ENCODE peak calls at places on chromosomes 16 and 17, in seven cellular contexts. One of them, this sample, is unnamed.

GRCh38 chr17:18026408-18026776 is 12.6 kb downstream of the ATPAF2 start:
- DNase-seq in thyroid gland: no peak
- DNase-seq in IMR-90: peak; percentile 81
- DNase-seq in endothelial cell of umbilical vein: peak; percentile 29
- DNase-seq in uterus: no peak
- DNase-seq in stomach: no peak
- DNase-seq in esophagus muscularis mucosa: no peak
- DNase-seq in this sample: no peak

GRCh38 chr16:69109486-69110270 is 4.2 kb downstream of the HAS3 start:
- DNase-seq in thyroid gland: no peak
- DNase-seq in IMR-90: no peak
- DNase-seq in endothelial cell of umbilical vein: no peak
- DNase-seq in uterus: no peak
- DNase-seq in stomach: no peak
- DNase-seq in esophagus muscularis mucosa: no peak
- DNase-seq in this sample: peak; percentile 73

GRCh38 chr17:28883967-28884702 is 13.4 kb downstream of the FLOT2 start:
- DNase-seq in thyroid gland: no peak
- DNase-seq in IMR-90: no peak
- DNase-seq in endothelial cell of umbilical vein: no peak
- DNase-seq in uterus: no peak
- DNase-seq in stomach: no peak
- DNase-seq in esophagus muscularis mucosa: no peak
- DNase-seq in this sample: no peak

GRCh38 chr16:48950184-48950583 is 331.5 kb downstream of the CBLN1 start:
- DNase-seq in thyroid gland: no peak
- DNase-seq in IMR-90: peak; percentile 44
- DNase-seq in endothelial cell of umbilical vein: no peak
- DNase-seq in uterus: no peak
- DNase-seq in stomach: no peak
- DNase-seq in esophagus muscularis mucosa: no peak
- DNase-seq in this sample: no peak

GRCh38 chr16:86044881-86045600 is 146.1 kb downstream of the IRF8 start:
- DNase-seq in thyroid gland: no peak
- DNase-seq in IMR-90: no peak
- DNase-seq in endothelial cell of umbilical vein: no peak
- DNase-seq in uterus: no peak
- DNase-seq in stomach: peak; percentile 67
- DNase-seq in esophagus muscularis mucosa: no peak
- DNase-seq in this sample: peak; percentile 73

GRCh38 chr17:50052241-50052788 is 3.6 kb upstream of the ITGA3 start:
- DNase-seq in thyroid gland: no peak
- DNase-seq in IMR-90: no peak
- DNase-seq in endothelial cell of umbilical vein: no peak
- DNase-seq in uterus: no peak
- DNase-seq in stomach: peak; percentile 37
- DNase-seq in esophagus muscularis mucosa: no peak
- DNase-seq in this sample: no peak

GRCh38 chr17:81325057-81325973 is 30.2 kb upstream of the SLC38A10 start:
- DNase-seq in thyroid gland: no peak
- DNase-seq in IMR-90: no peak
- DNase-seq in endothelial cell of umbilical vein: no peak
- DNase-seq in uterus: no peak
- DNase-seq in stomach: no peak
- DNase-seq in esophagus muscularis mucosa: no peak
- DNase-seq in this sample: no peak

GRCh38 chr17:49510720-49511110 is 15.6 kb downstream of the NGFR start:
- DNase-seq in thyroid gland: no peak
- DNase-seq in IMR-90: no peak
- DNase-seq in endothelial cell of umbilical vein: no peak
- DNase-seq in uterus: no peak
- DNase-seq in stomach: no peak
- DNase-seq in esophagus muscularis mucosa: no peak
- DNase-seq in this sample: no peak

GRCh38 chr16:18853694-18854093 is 52.3 kb upstream of the ARL6IP1 start:
- DNase-seq in thyroid gland: no peak
- DNase-seq in IMR-90: no peak
- DNase-seq in endothelial cell of umbilical vein: no peak
- DNase-seq in uterus: no peak
- DNase-seq in stomach: no peak
- DNase-seq in esophagus muscularis mucosa: no peak
- DNase-seq in this sample: no peak

GRCh38 chr17:17710728-17711541 is 29.7 kb downstream of the RAI1 start:
- DNase-seq in thyroid gland: peak; percentile 93
- DNase-seq in IMR-90: peak; percentile 93
- DNase-seq in endothelial cell of umbilical vein: peak; percentile 95
- DNase-seq in uterus: peak; percentile 66
- DNase-seq in stomach: peak; percentile 94
- DNase-seq in esophagus muscularis mucosa: no peak
- DNase-seq in this sample: no peak

GRCh38 chr17:39863918-39864746 is at the start of gene IKZF3:
- DNase-seq in thyroid gland: peak; percentile 76
- DNase-seq in IMR-90: peak; percentile 18
- DNase-seq in endothelial cell of umbilical vein: peak; percentile 35
- DNase-seq in uterus: peak; percentile 19
- DNase-seq in stomach: peak; percentile 84
- DNase-seq in esophagus muscularis mucosa: no peak
- DNase-seq in this sample: peak; percentile 93

GRCh38 chr16:55672471-55672870 is 16.7 kb downstream of the SLC6A2 start:
- DNase-seq in thyroid gland: no peak
- DNase-seq in IMR-90: no peak
- DNase-seq in endothelial cell of umbilical vein: no peak
- DNase-seq in uterus: peak; percentile 34
- DNase-seq in stomach: no peak
- DNase-seq in esophagus muscularis mucosa: no peak
- DNase-seq in this sample: no peak

GRCh38 chr17:82204831-82205719 is 7.6 kb downstream of the CCDC57 start:
- DNase-seq in thyroid gland: no peak
- DNase-seq in IMR-90: peak; percentile 85
- DNase-seq in endothelial cell of umbilical vein: peak; percentile 14
- DNase-seq in uterus: no peak
- DNase-seq in stomach: no peak
- DNase-seq in esophagus muscularis mucosa: no peak
- DNase-seq in this sample: peak; percentile 79

GRCh38 chr16:28292731-28293588 is 635 bp downstream of the SBK1 start:
- DNase-seq in thyroid gland: peak; percentile 81
- DNase-seq in IMR-90: no peak
- DNase-seq in endothelial cell of umbilical vein: no peak
- DNase-seq in uterus: no peak
- DNase-seq in stomach: no peak
- DNase-seq in esophagus muscularis mucosa: no peak
- DNase-seq in this sample: peak; percentile 88

GRCh38 chr16:3377917-3378316 is 22.2 kb downstream of the OR2C1 start:
- DNase-seq in thyroid gland: no peak
- DNase-seq in IMR-90: no peak
- DNase-seq in endothelial cell of umbilical vein: no peak
- DNase-seq in uterus: no peak
- DNase-seq in stomach: no peak
- DNase-seq in esophagus muscularis mucosa: no peak
- DNase-seq in this sample: no peak

GRCh38 chr17:82051776-82052637 is at the start of the genes GPS1 and RFNG:
- DNase-seq in thyroid gland: peak; percentile 80
- DNase-seq in IMR-90: peak; percentile 16
- DNase-seq in endothelial cell of umbilical vein: peak; percentile 33
- DNase-seq in uterus: peak; percentile 73
- DNase-seq in stomach: peak; percentile 82
- DNase-seq in esophagus muscularis mucosa: no peak
- DNase-seq in this sample: peak; percentile 96

GRCh38 chr16:31074814-31075183 is 577 bp downstream of the ZNF646 start:
- DNase-seq in thyroid gland: no peak
- DNase-seq in IMR-90: peak; percentile 12
- DNase-seq in endothelial cell of umbilical vein: no peak
- DNase-seq in uterus: no peak
- DNase-seq in stomach: no peak
- DNase-seq in esophagus muscularis mucosa: no peak
- DNase-seq in this sample: no peak

GRCh38 chr16:48911700-48912099 is 301.7 kb upstream of the N4BP1 start:
- DNase-seq in thyroid gland: peak; percentile 15
- DNase-seq in IMR-90: peak; percentile 13
- DNase-seq in endothelial cell of umbilical vein: no peak
- DNase-seq in uterus: no peak
- DNase-seq in stomach: no peak
- DNase-seq in esophagus muscularis mucosa: no peak
- DNase-seq in this sample: no peak

GRCh38 chr17:21190078-21190477 is 23.9 kb downstream of the TMEM11 start:
- DNase-seq in thyroid gland: no peak
- DNase-seq in IMR-90: no peak
- DNase-seq in endothelial cell of umbilical vein: no peak
- DNase-seq in uterus: no peak
- DNase-seq in stomach: no peak
- DNase-seq in esophagus muscularis mucosa: no peak
- DNase-seq in this sample: no peak

GRCh38 chr17:45753645-45754225 is 30.4 kb upstream of the CRHR1 start:
- DNase-seq in thyroid gland: no peak
- DNase-seq in IMR-90: no peak
- DNase-seq in endothelial cell of umbilical vein: no peak
- DNase-seq in uterus: no peak
- DNase-seq in stomach: no peak
- DNase-seq in esophagus muscularis mucosa: no peak
- DNase-seq in this sample: peak; percentile 43

GRCh38 chr16:48193846-48194245 is 38.1 kb upstream of the ABCC12 start:
- DNase-seq in thyroid gland: no peak
- DNase-seq in IMR-90: no peak
- DNase-seq in endothelial cell of umbilical vein: no peak
- DNase-seq in uterus: no peak
- DNase-seq in stomach: no peak
- DNase-seq in esophagus muscularis mucosa: no peak
- DNase-seq in this sample: no peak

GRCh38 chr17:79942011-79942405 is 93.7 kb downstream of the TBC1D16 start:
- DNase-seq in thyroid gland: peak; percentile 1
- DNase-seq in IMR-90: no peak
- DNase-seq in endothelial cell of umbilical vein: no peak
- DNase-seq in uterus: no peak
- DNase-seq in stomach: no peak
- DNase-seq in esophagus muscularis mucosa: no peak
- DNase-seq in this sample: peak; percentile 57

GRCh38 chr16:13839577-13839976 is 80.4 kb upstream of the ERCC4 start:
- DNase-seq in thyroid gland: no peak
- DNase-seq in IMR-90: no peak
- DNase-seq in endothelial cell of umbilical vein: no peak
- DNase-seq in uterus: no peak
- DNase-seq in stomach: no peak
- DNase-seq in esophagus muscularis mucosa: no peak
- DNase-seq in this sample: no peak

GRCh38 chr17:64214950-64215349 is 48.1 kb downstream of the TEX2 start:
- DNase-seq in thyroid gland: no peak
- DNase-seq in IMR-90: no peak
- DNase-seq in endothelial cell of umbilical vein: no peak
- DNase-seq in uterus: no peak
- DNase-seq in stomach: peak; percentile 34
- DNase-seq in esophagus muscularis mucosa: no peak
- DNase-seq in this sample: no peak

GRCh38 chr16:20915733-20916132 is 15.2 kb downstream of the LYRM1 start:
- DNase-seq in thyroid gland: no peak
- DNase-seq in IMR-90: no peak
- DNase-seq in endothelial cell of umbilical vein: no peak
- DNase-seq in uterus: no peak
- DNase-seq in stomach: no peak
- DNase-seq in esophagus muscularis mucosa: no peak
- DNase-seq in this sample: no peak

GRCh38 chr16:20916289-20916688 is 15.7 kb downstream of the LYRM1 start:
- DNase-seq in thyroid gland: no peak
- DNase-seq in IMR-90: no peak
- DNase-seq in endothelial cell of umbilical vein: no peak
- DNase-seq in uterus: no peak
- DNase-seq in stomach: no peak
- DNase-seq in esophagus muscularis mucosa: no peak
- DNase-seq in this sample: no peak

GRCh38 chr16:20906871-20907255 is 6.3 kb downstream of the LYRM1 start:
- DNase-seq in thyroid gland: no peak
- DNase-seq in IMR-90: no peak
- DNase-seq in endothelial cell of umbilical vein: no peak
- DNase-seq in uterus: no peak
- DNase-seq in stomach: no peak
- DNase-seq in esophagus muscularis mucosa: no peak
- DNase-seq in this sample: no peak

GRCh38 chr16:20910781-20911321 is 10.3 kb downstream of the LYRM1 start:
- DNase-seq in thyroid gland: no peak
- DNase-seq in IMR-90: peak; percentile 92
- DNase-seq in endothelial cell of umbilical vein: peak; percentile 95
- DNase-seq in uterus: no peak
- DNase-seq in stomach: no peak
- DNase-seq in esophagus muscularis mucosa: no peak
- DNase-seq in this sample: no peak

DNA sequence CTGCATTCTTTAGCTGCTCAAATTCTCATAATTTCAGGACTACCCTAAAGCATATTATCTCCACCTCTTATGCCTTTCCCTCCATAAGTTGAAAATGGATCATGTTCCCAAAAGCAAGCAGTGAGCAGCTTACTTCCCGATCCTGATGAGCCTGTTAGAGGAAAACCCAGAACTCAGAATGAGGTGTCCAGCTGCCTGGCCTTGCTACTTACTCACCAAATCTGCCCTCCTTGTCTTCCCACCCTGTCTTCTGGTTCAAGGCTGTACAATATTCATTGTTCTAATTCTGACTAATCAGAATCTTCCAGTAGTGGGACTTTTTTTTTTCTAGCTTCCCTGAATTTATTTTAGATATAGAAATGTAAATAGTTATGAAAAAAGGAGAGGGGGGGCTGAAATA is 10.8 kb downstream of the LYRM1 start:
- DNase-seq in thyroid gland: no peak
- DNase-seq in IMR-90: peak; percentile 71
- DNase-seq in endothelial cell of umbilical vein: peak; percentile 81
- DNase-seq in uterus: no peak
- DNase-seq in stomach: no peak
- DNase-seq in esophagus muscularis mucosa: no peak
- DNase-seq in this sample: no peak
- H3K4me1 ChIP-seq in thyroid gland: peaks cover 8% of the 10 kb centered on the region
- H3K4me1 ChIP-seq in IMR-90: peaks cover 21% of the 10 kb centered on the region
- H3K4me1 ChIP-seq in endothelial cell of umbilical vein: peaks cover 63% of the 10 kb centered on the region
- H3K4me1 ChIP-seq in uterus: peaks cover 4% of the 10 kb centered on the region
- H3K4me1 ChIP-seq in stomach: peaks cover 51% of the 10 kb centered on the region
- H3K4me1 ChIP-seq in esophagus muscularis mucosa: peaks cover 54% of the 10 kb centered on the region
- H3K4me1 ChIP-seq in this sample: peaks cover 26% of the 10 kb centered on the region

GRCh38 chr17:76262732-76263344 is 2.3 kb upstream of the UBALD2 start:
- DNase-seq in thyroid gland: peak; percentile 41
- DNase-seq in IMR-90: no peak
- DNase-seq in endothelial cell of umbilical vein: peak; percentile 41
- DNase-seq in uterus: no peak
- DNase-seq in stomach: peak; percentile 80
- DNase-seq in esophagus muscularis mucosa: no peak
- DNase-seq in this sample: no peak
- H3K4me3 ChIP-seq in thyroid gland: no peak overlapping the region
- H3K4me3 ChIP-seq in IMR-90: no peak overlapping the region
- H3K4me3 ChIP-seq in endothelial cell of umbilical vein: no peak overlapping the region
- H3K4me3 ChIP-seq in uterus: no peak overlapping the region
- H3K4me3 ChIP-seq in stomach: no peak overlapping the region
- H3K4me3 ChIP-seq in esophagus muscularis mucosa: no peak overlapping the region
- H3K4me3 ChIP-seq in this sample: no peak overlapping the region

GRCh38 chr17:7221281-7222092 is 1.7 kb downstream of the ACADVL start:
- DNase-seq in thyroid gland: no peak
- DNase-seq in IMR-90: no peak
- DNase-seq in endothelial cell of umbilical vein: no peak
- DNase-seq in uterus: no peak
- DNase-seq in stomach: no peak
- DNase-seq in esophagus muscularis mucosa: no peak
- DNase-seq in this sample: no peak
- TF ChIP-seq POLR2A in thyroid gland: no peak
- TF ChIP-seq POLR2A in IMR-90: no peak
- TF ChIP-seq POLR2A in endothelial cell of umbilical vein: peak; percentile 4
- TF ChIP-seq POLR2A in uterus: no peak
- TF ChIP-seq POLR2A in stomach: no peak
- TF ChIP-seq POLR2A in esophagus muscularis mucosa: no peak
- TF ChIP-seq POLR2A in this sample: no peak

GRCh38 chr17:2212328-2212981 is 91.1 kb downstream of the SMG6 start:
- DNase-seq in thyroid gland: peak; percentile 44
- DNase-seq in IMR-90: peak; percentile 79
- DNase-seq in endothelial cell of umbilical vein: no peak
- DNase-seq in uterus: peak; percentile 63
- DNase-seq in stomach: no peak
- DNase-seq in esophagus muscularis mucosa: no peak
- DNase-seq in this sample: no peak
- H3K4me1 ChIP-seq in thyroid gland: peaks cover 45% of the 10 kb centered on the region
- H3K4me1 ChIP-seq in IMR-90: peaks cover 22% of the 10 kb centered on the region
- H3K4me1 ChIP-seq in endothelial cell of umbilical vein: peaks cover 46% of the 10 kb centered on the region
- H3K4me1 ChIP-seq in uterus: peaks cover 5% of the 10 kb centered on the region
- H3K4me1 ChIP-seq in stomach: peaks cover 58% of the 10 kb centered on the region
- H3K4me1 ChIP-seq in esophagus muscularis mucosa: peaks cover 66% of the 10 kb centered on the region
- H3K4me1 ChIP-seq in this sample: peaks cover 60% of the 10 kb centered on the region

This sample was measured in spleen.